ENCODE peak calls at places on chromosomes 16 and 17, in nine cellular contexts. One of them, this sample, is unnamed.

GRCh38 chr16:80150978-80151705 is 389.7 kb upstream of the DYNLRB2 start:
- DNase-seq in HCT116: no peak
- DNase-seq in OCI-LY7: no peak
- DNase-seq in mammary epithelial cell: no peak
- DNase-seq in neural progenitor cell: no peak
- DNase-seq in osteoblast: peak; percentile 86
- DNase-seq in PC-3: no peak
- DNase-seq in H1: no peak
- DNase-seq in MM.1S: no peak
- DNase-seq in this sample: peak; percentile 79

GRCh38 chr16:2086812-2087425 is 39.1 kb downstream of the TSC2 start:
- DNase-seq in HCT116: no peak
- DNase-seq in OCI-LY7: peak; percentile 25
- DNase-seq in mammary epithelial cell: no peak
- DNase-seq in neural progenitor cell: no peak
- DNase-seq in osteoblast: peak; percentile 90
- DNase-seq in PC-3: no peak
- DNase-seq in H1: no peak
- DNase-seq in MM.1S: no peak
- DNase-seq in this sample: no peak

GRCh38 chr17:48330386-48330785 is 99.6 kb downstream of the SKAP1 start:
- DNase-seq in HCT116: no peak
- DNase-seq in OCI-LY7: no peak
- DNase-seq in mammary epithelial cell: no peak
- DNase-seq in neural progenitor cell: no peak
- DNase-seq in osteoblast: no peak
- DNase-seq in PC-3: peak; percentile 62
- DNase-seq in H1: no peak
- DNase-seq in MM.1S: no peak
- DNase-seq in this sample: no peak

GRCh38 chr17:68540981-68541380 is 28.8 kb downstream of the PRKAR1A start:
- DNase-seq in HCT116: no peak
- DNase-seq in OCI-LY7: no peak
- DNase-seq in mammary epithelial cell: no peak
- DNase-seq in neural progenitor cell: no peak
- DNase-seq in osteoblast: no peak
- DNase-seq in PC-3: no peak
- DNase-seq in H1: no peak
- DNase-seq in MM.1S: no peak
- DNase-seq in this sample: no peak

GRCh38 chr16:30112197-30113030 is 923 bp downstream of the GDPD3 start:
- DNase-seq in HCT116: no peak
- DNase-seq in OCI-LY7: peak; percentile 78
- DNase-seq in mammary epithelial cell: peak; percentile 12
- DNase-seq in neural progenitor cell: peak; percentile 68
- DNase-seq in osteoblast: peak; percentile 96
- DNase-seq in PC-3: peak; percentile 32
- DNase-seq in H1: no peak
- DNase-seq in MM.1S: peak; percentile 48
- DNase-seq in this sample: peak; percentile 69

GRCh38 chr17:44850612-44851011 is 2.9 kb downstream of the HIGD1B start:
- DNase-seq in HCT116: no peak
- DNase-seq in OCI-LY7: no peak
- DNase-seq in mammary epithelial cell: no peak
- DNase-seq in neural progenitor cell: no peak
- DNase-seq in osteoblast: peak; percentile 73
- DNase-seq in PC-3: no peak
- DNase-seq in H1: no peak
- DNase-seq in MM.1S: no peak
- DNase-seq in this sample: no peak

GRCh38 chr16:47461598-47462266 is 601 bp downstream of the PHKB start:
- DNase-seq in HCT116: peak; percentile 40
- DNase-seq in OCI-LY7: peak; percentile 69
- DNase-seq in mammary epithelial cell: peak; percentile 68
- DNase-seq in neural progenitor cell: peak; percentile 58
- DNase-seq in osteoblast: peak; percentile 84
- DNase-seq in PC-3: peak; percentile 67
- DNase-seq in H1: no peak
- DNase-seq in MM.1S: peak; percentile 80
- DNase-seq in this sample: peak; percentile 70

GRCh38 chr16:55179858-55180585 is 144.0 kb upstream of the IRX6 start:
- DNase-seq in HCT116: no peak
- DNase-seq in OCI-LY7: no peak
- DNase-seq in mammary epithelial cell: no peak
- DNase-seq in neural progenitor cell: peak; percentile 54
- DNase-seq in osteoblast: no peak
- DNase-seq in PC-3: no peak
- DNase-seq in H1: no peak
- DNase-seq in MM.1S: no peak
- DNase-seq in this sample: no peak

GRCh38 chr17:45293413-45294211 is 23.2 kb downstream of the MAP3K14 start:
- DNase-seq in HCT116: peak; percentile 65
- DNase-seq in OCI-LY7: no peak
- DNase-seq in mammary epithelial cell: peak; percentile 81
- DNase-seq in neural progenitor cell: no peak
- DNase-seq in osteoblast: peak; percentile 96
- DNase-seq in PC-3: peak; percentile 90
- DNase-seq in H1: no peak
- DNase-seq in MM.1S: no peak
- DNase-seq in this sample: peak; percentile 96

GRCh38 chr17:27616414-27616813 is 14.6 kb upstream of the LGALS9 start:
- DNase-seq in HCT116: no peak
- DNase-seq in OCI-LY7: no peak
- DNase-seq in mammary epithelial cell: no peak
- DNase-seq in neural progenitor cell: no peak
- DNase-seq in osteoblast: no peak
- DNase-seq in PC-3: no peak
- DNase-seq in H1: no peak
- DNase-seq in MM.1S: no peak
- DNase-seq in this sample: no peak

GRCh38 chr17:18203308-18203707 is 19.7 kb downstream of the ALKBH5 start:
- DNase-seq in HCT116: no peak
- DNase-seq in OCI-LY7: no peak
- DNase-seq in mammary epithelial cell: no peak
- DNase-seq in neural progenitor cell: no peak
- DNase-seq in osteoblast: no peak
- DNase-seq in PC-3: no peak
- DNase-seq in H1: no peak
- DNase-seq in MM.1S: no peak
- DNase-seq in this sample: no peak

GRCh38 chr16:67966549-67967182 is 1.8 kb downstream of the SLC12A4 start:
- DNase-seq in HCT116: peak; percentile 24
- DNase-seq in OCI-LY7: no peak
- DNase-seq in mammary epithelial cell: peak; percentile 67
- DNase-seq in neural progenitor cell: peak; percentile 31
- DNase-seq in osteoblast: peak; percentile 96
- DNase-seq in PC-3: no peak
- DNase-seq in H1: no peak
- DNase-seq in MM.1S: no peak
- DNase-seq in this sample: peak; percentile 61

GRCh38 chr16:71540-72341 is 690 bp downstream of the RHBDF1 start:
- DNase-seq in HCT116: peak; percentile 42
- DNase-seq in OCI-LY7: no peak
- DNase-seq in mammary epithelial cell: peak; percentile 90
- DNase-seq in neural progenitor cell: peak; percentile 79
- DNase-seq in osteoblast: peak; percentile 99
- DNase-seq in PC-3: peak; percentile 93
- DNase-seq in H1: no peak
- DNase-seq in MM.1S: no peak
- DNase-seq in this sample: peak; percentile 91

GRCh38 chr16:51034481-51035109 is 116.5 kb downstream of the SALL1 start:
- DNase-seq in HCT116: no peak
- DNase-seq in OCI-LY7: peak; percentile 49
- DNase-seq in mammary epithelial cell: no peak
- DNase-seq in neural progenitor cell: no peak
- DNase-seq in osteoblast: no peak
- DNase-seq in PC-3: no peak
- DNase-seq in H1: no peak
- DNase-seq in MM.1S: no peak
- DNase-seq in this sample: no peak

GRCh38 chr17:78726471-78727010 is 55.5 kb downstream of the CYTH1 start:
- DNase-seq in HCT116: no peak
- DNase-seq in OCI-LY7: no peak
- DNase-seq in mammary epithelial cell: no peak
- DNase-seq in neural progenitor cell: no peak
- DNase-seq in osteoblast: no peak
- DNase-seq in PC-3: no peak
- DNase-seq in H1: no peak
- DNase-seq in MM.1S: peak; percentile 14
- DNase-seq in this sample: no peak

GRCh38 chr17:78728495-78728894 is 53.6 kb downstream of the CYTH1 start:
- DNase-seq in HCT116: no peak
- DNase-seq in OCI-LY7: no peak
- DNase-seq in mammary epithelial cell: no peak
- DNase-seq in neural progenitor cell: no peak
- DNase-seq in osteoblast: no peak
- DNase-seq in PC-3: no peak
- DNase-seq in H1: no peak
- DNase-seq in MM.1S: peak; percentile 67
- DNase-seq in this sample: no peak

GRCh38 chr17:78727476-78728229 is 54.4 kb downstream of the CYTH1 start:
- DNase-seq in HCT116: no peak
- DNase-seq in OCI-LY7: no peak
- DNase-seq in mammary epithelial cell: no peak
- DNase-seq in neural progenitor cell: no peak
- DNase-seq in osteoblast: no peak
- DNase-seq in PC-3: no peak
- DNase-seq in H1: no peak
- DNase-seq in MM.1S: peak; percentile 25
- DNase-seq in this sample: no peak

GRCh38 chr17:78725448-78726021 is 56.5 kb downstream of the CYTH1 start:
- DNase-seq in HCT116: no peak
- DNase-seq in OCI-LY7: peak; percentile 47
- DNase-seq in mammary epithelial cell: no peak
- DNase-seq in neural progenitor cell: no peak
- DNase-seq in osteoblast: no peak
- DNase-seq in PC-3: no peak
- DNase-seq in H1: no peak
- DNase-seq in MM.1S: peak; percentile 83
- DNase-seq in this sample: no peak

GRCh38 chr17:78727057-78727456 is 55.0 kb downstream of the CYTH1 start:
- DNase-seq in HCT116: no peak
- DNase-seq in OCI-LY7: no peak
- DNase-seq in mammary epithelial cell: no peak
- DNase-seq in neural progenitor cell: no peak
- DNase-seq in osteoblast: no peak
- DNase-seq in PC-3: no peak
- DNase-seq in H1: no peak
- DNase-seq in MM.1S: peak; percentile 43
- DNase-seq in this sample: no peak
- H3K79me2 ChIP-seq in HCT116: peaks cover 33% of the 10 kb centered on the region
- H3K79me2 ChIP-seq in OCI-LY7: peaks cover 100% of the 10 kb centered on the region
- H3K79me2 ChIP-seq in mammary epithelial cell: peaks cover 91% of the 10 kb centered on the region
- H3K79me2 ChIP-seq in neural progenitor cell: no peaks in the 10 kb centered on the region
- H3K79me2 ChIP-seq in osteoblast: peaks cover 82% of the 10 kb centered on the region
- H3K79me2 ChIP-seq in PC-3: peaks cover 77% of the 10 kb centered on the region
- H3K79me2 ChIP-seq in H1: no peaks in the 10 kb centered on the region
- H3K79me2 ChIP-seq in MM.1S: peaks cover 94% of the 10 kb centered on the region
- H3K79me2 ChIP-seq in this sample: peaks cover 98% of the 10 kb centered on the region

GRCh38 chr17:71337903-71338302 is 782.9 kb upstream of the SOX9 start:
- DNase-seq in HCT116: no peak
- DNase-seq in OCI-LY7: no peak
- DNase-seq in mammary epithelial cell: peak; percentile 27
- DNase-seq in neural progenitor cell: no peak
- DNase-seq in osteoblast: no peak
- DNase-seq in PC-3: no peak
- DNase-seq in H1: no peak
- DNase-seq in MM.1S: no peak
- DNase-seq in this sample: no peak
- H3K79me2 ChIP-seq in HCT116: no peaks in the 10 kb centered on the region
- H3K79me2 ChIP-seq in OCI-LY7: no peaks in the 10 kb centered on the region
- H3K79me2 ChIP-seq in mammary epithelial cell: no peaks in the 10 kb centered on the region
- H3K79me2 ChIP-seq in neural progenitor cell: no peaks in the 10 kb centered on the region
- H3K79me2 ChIP-seq in osteoblast: no peaks in the 10 kb centered on the region
- H3K79me2 ChIP-seq in PC-3: no peaks in the 10 kb centered on the region
- H3K79me2 ChIP-seq in H1: no peaks in the 10 kb centered on the region
- H3K79me2 ChIP-seq in MM.1S: no peaks in the 10 kb centered on the region
- H3K79me2 ChIP-seq in this sample: no peaks in the 10 kb centered on the region

GRCh38 chr16:14325502-14325901 is 254.4 kb downstream of the MRTFB start:
- DNase-seq in HCT116: no peak
- DNase-seq in OCI-LY7: no peak
- DNase-seq in mammary epithelial cell: no peak
- DNase-seq in neural progenitor cell: no peak
- DNase-seq in osteoblast: no peak
- DNase-seq in PC-3: no peak
- DNase-seq in H1: no peak
- DNase-seq in MM.1S: no peak
- DNase-seq in this sample: no peak

GRCh38 chr16:14325921-14326401 is 254.8 kb downstream of the MRTFB start:
- DNase-seq in HCT116: no peak
- DNase-seq in OCI-LY7: no peak
- DNase-seq in mammary epithelial cell: no peak
- DNase-seq in neural progenitor cell: peak; percentile 45
- DNase-seq in osteoblast: no peak
- DNase-seq in PC-3: no peak
- DNase-seq in H1: no peak
- DNase-seq in MM.1S: no peak
- DNase-seq in this sample: no peak

GRCh38 chr16:14322186-14322585 is 251.1 kb downstream of the MRTFB start:
- DNase-seq in HCT116: no peak
- DNase-seq in OCI-LY7: no peak
- DNase-seq in mammary epithelial cell: no peak
- DNase-seq in neural progenitor cell: no peak
- DNase-seq in osteoblast: peak; percentile 45
- DNase-seq in PC-3: no peak
- DNase-seq in H1: no peak
- DNase-seq in MM.1S: no peak
- DNase-seq in this sample: no peak

GRCh38 chr16:14321542-14321941 is 250.4 kb downstream of the MRTFB start:
- DNase-seq in HCT116: no peak
- DNase-seq in OCI-LY7: no peak
- DNase-seq in mammary epithelial cell: peak; percentile 59
- DNase-seq in neural progenitor cell: no peak
- DNase-seq in osteoblast: no peak
- DNase-seq in PC-3: no peak
- DNase-seq in H1: no peak
- DNase-seq in MM.1S: no peak
- DNase-seq in this sample: no peak

DNA sequence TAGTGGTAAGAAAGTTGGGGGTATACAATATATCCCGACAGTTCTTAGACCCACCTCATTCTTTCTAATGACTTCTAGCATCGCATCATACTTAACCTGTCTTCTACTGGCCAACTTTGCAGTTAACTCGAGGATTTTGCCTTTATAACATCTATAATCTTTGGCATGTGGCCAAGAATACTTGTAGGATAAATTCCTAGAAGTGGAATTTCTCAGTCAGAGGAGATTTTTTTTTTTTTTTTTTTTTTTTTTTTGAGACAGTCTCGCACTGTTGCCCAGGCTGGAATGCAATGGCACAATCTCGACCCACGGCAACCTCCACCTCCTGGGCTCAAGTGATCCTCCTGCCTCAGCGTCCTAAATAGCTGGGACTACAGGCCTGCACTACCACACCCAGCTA is 253.5 kb downstream of the MRTFB start:
- DNase-seq in HCT116: no peak
- DNase-seq in OCI-LY7: no peak
- DNase-seq in mammary epithelial cell: peak; percentile 35
- DNase-seq in neural progenitor cell: no peak
- DNase-seq in osteoblast: no peak
- DNase-seq in PC-3: no peak
- DNase-seq in H1: no peak
- DNase-seq in MM.1S: no peak
- DNase-seq in this sample: peak; percentile 83
- H3K79me2 ChIP-seq in HCT116: peaks cover 22% of the 10 kb centered on the region
- H3K79me2 ChIP-seq in OCI-LY7: peaks cover 74% of the 10 kb centered on the region
- H3K79me2 ChIP-seq in mammary epithelial cell: peaks cover 74% of the 10 kb centered on the region
- H3K79me2 ChIP-seq in neural progenitor cell: peaks cover under 1% of the 10 kb centered on the region
- H3K79me2 ChIP-seq in osteoblast: peaks cover 63% of the 10 kb centered on the region
- H3K79me2 ChIP-seq in PC-3: peaks cover 20% of the 10 kb centered on the region
- H3K79me2 ChIP-seq in H1: no peaks in the 10 kb centered on the region
- H3K79me2 ChIP-seq in MM.1S: peaks cover 39% of the 10 kb centered on the region
- H3K79me2 ChIP-seq in this sample: peaks cover 94% of the 10 kb centered on the region

GRCh38 chr17:50147841-50148225 is 2.6 kb downstream of the PPP1R9B start:
- DNase-seq in HCT116: no peak
- DNase-seq in OCI-LY7: no peak
- DNase-seq in mammary epithelial cell: no peak
- DNase-seq in neural progenitor cell: no peak
- DNase-seq in osteoblast: peak; percentile 97
- DNase-seq in PC-3: no peak
- DNase-seq in H1: no peak
- DNase-seq in MM.1S: no peak
- DNase-seq in this sample: peak; percentile 66
- H3K79me2 ChIP-seq in HCT116: peaks cover 78% of the 10 kb centered on the region
- H3K79me2 ChIP-seq in OCI-LY7: peaks cover 59% of the 10 kb centered on the region
- H3K79me2 ChIP-seq in mammary epithelial cell: peaks cover 51% of the 10 kb centered on the region
- H3K79me2 ChIP-seq in neural progenitor cell: peaks cover 48% of the 10 kb centered on the region
- H3K79me2 ChIP-seq in osteoblast: peaks cover 80% of the 10 kb centered on the region
- H3K79me2 ChIP-seq in PC-3: peaks cover 59% of the 10 kb centered on the region
- H3K79me2 ChIP-seq in H1: no peaks in the 10 kb centered on the region
- H3K79me2 ChIP-seq in MM.1S: peaks cover 76% of the 10 kb centered on the region
- H3K79me2 ChIP-seq in this sample: peaks cover 77% of the 10 kb centered on the region

This sample was measured in GM23248.